ENCODE peak calls at places on chromosome 10, in five cellular contexts. U is endothelial cell of umbilical vein; Q is activated T-helper 9 cell treated with anti-CD3 and anti-CD28 coated beads, Interleukin-2, amount 50 U/mL, for 16 hours; I is NCI-H1436; S is fibroblast of pulmonary artery. V is an unnamed sample.
A peak's percentile ranks its signal among the peaks of the same experiment; 100 is the strongest.

GRCh38 chr10:37701781-37702493 is 155.5 kb downstream of the ZNF248 start:
- DNase-seq in U (no peak), Q (no peak), I (no peak), S (no peak), V (no peak)

GRCh38 chr10:107548301-107548700 is 383.8 kb upstream of the SORCS1 start:
- DNase-seq in U (no peak), Q (no peak), I (no peak), S (peak; percentile 7), V (no peak)

GRCh38 chr10:111379521-111379920 is 302.7 kb downstream of the ADRA2A start:
- DNase-seq in U (no peak), Q (no peak), I (no peak), S (no peak), V (no peak)

GRCh38 chr10:43255644-43256431 is 11.0 kb downstream of the RASGEF1A start:
- DNase-seq in U (peak; percentile 8), Q (no peak), I (peak; percentile 15), S (peak; percentile 14), V (no peak)

GRCh38 chr10:48377751-48378585 is 71.5 kb downstream of the MAPK8 start:
- DNase-seq in U (no peak), Q (no peak), I (no peak), S (no peak), V (no peak)

GRCh38 chr10:118209215-118209614 is 132.9 kb downstream of the FAM204A start:
- DNase-seq in U (no peak), Q (no peak), I (no peak), S (no peak), V (no peak)

GRCh38 chr10:20089884-20090283 is 273.7 kb downstream of the PLXDC2 start:
- DNase-seq in U (no peak), Q (no peak), I (no peak), S (no peak), V (no peak)

GRCh38 chr10:45599021-45599603 is 73.5 kb downstream of the ZFAND4 start:
- DNase-seq in U (no peak), Q (no peak), I (no peak), S (no peak), V (no peak)

GRCh38 chr10:104032144-104032775 is 53.4 kb downstream of the COL17A1 start:
- DNase-seq in U (no peak), Q (no peak), I (no peak), S (no peak), V (no peak)